ENCODE peak calls at places on chromosomes 2 and 18, in four cellular contexts. C is fibroblast of lung, Q is body of pancreas, F is A549. J is an unnamed sample.

GRCh38 chr18:50749945-50750344 is 69.9 kb downstream of the MRO start:
- DNase-seq in Q (no peak), C (no peak), F (no peak), J (no peak)

GRCh38 chr2:56473524-56473923 is 289.7 kb downstream of the CCDC85A start:
- DNase-seq in C (no peak), F (no peak), Q (no peak), J (no peak)

GRCh38 chr2:121748202-121748601 is 7.2 kb upstream of the TSN start:
- DNase-seq in F (no peak), Q (no peak), C (peak), J (peak)

GRCh38 chr2:172931923-172932520 is 143.6 kb upstream of the MAP3K20 start:
- DNase-seq in Q (peak), C (peak), F (peak), J (peak)

GRCh38 chr2:237574894-237575868 is 8.8 kb downstream of the PRLH start:
- DNase-seq in Q (no peak), F (no peak), C (peak), J (no peak)

GRCh38 chr2:47916437-47916836 is 10.1 kb upstream of the FBXO11 start:
- DNase-seq in F (no peak), Q (no peak), C (no peak), J (no peak)

GRCh38 chr2:1993711-1994682 is 249.7 kb upstream of the PXDN start:
- DNase-seq in F (no peak), Q (no peak), C (peak), J (no peak)

GRCh38 chr2:233435436-233436190 is 81.3 kb downstream of the DGKD start:
- DNase-seq in C (no peak), Q (no peak), F (no peak), J (no peak)

GRCh38 chr2:43225093-43225787 is 1.2 kb downstream of the ZFP36L2 start:
- DNase-seq in C (peak), F (no peak), Q (peak), J (peak)

GRCh38 chr2:219388127-219388844 is 574 bp upstream of the DNPEP start:
- DNase-seq in Q (peak), C (peak), F (peak), J (peak)

GRCh38 chr18:47724186-47724975 is 206.1 kb downstream of the SMAD2 start:
- DNase-seq in F (no peak), C (no peak), Q (no peak), J (no peak)

GRCh38 chr18:47953471-47953931 is 23.0 kb upstream of the SMAD2 start:
- DNase-seq in C (peak), F (no peak), Q (no peak), J (peak)

GRCh38 chr2:31137211-31138036 is 816 bp downstream of the GALNT14 start:
- DNase-seq in Q (peak), C (no peak), F (peak), J (no peak)

GRCh38 chr2:31140151-31140550 is 1.9 kb upstream of the GALNT14 start:
- DNase-seq in F (no peak), Q (no peak), C (no peak), J (no peak)

GRCh38 chr2:31136732-31137131 is 1.5 kb downstream of the GALNT14 start:
- DNase-seq in C (no peak), F (no peak), Q (no peak), J (no peak)

GRCh38 chr2:31136000-31136399 is 2.2 kb downstream of the GALNT14 start:
- DNase-seq in C (no peak), Q (no peak), F (no peak), J (no peak)

DNA sequence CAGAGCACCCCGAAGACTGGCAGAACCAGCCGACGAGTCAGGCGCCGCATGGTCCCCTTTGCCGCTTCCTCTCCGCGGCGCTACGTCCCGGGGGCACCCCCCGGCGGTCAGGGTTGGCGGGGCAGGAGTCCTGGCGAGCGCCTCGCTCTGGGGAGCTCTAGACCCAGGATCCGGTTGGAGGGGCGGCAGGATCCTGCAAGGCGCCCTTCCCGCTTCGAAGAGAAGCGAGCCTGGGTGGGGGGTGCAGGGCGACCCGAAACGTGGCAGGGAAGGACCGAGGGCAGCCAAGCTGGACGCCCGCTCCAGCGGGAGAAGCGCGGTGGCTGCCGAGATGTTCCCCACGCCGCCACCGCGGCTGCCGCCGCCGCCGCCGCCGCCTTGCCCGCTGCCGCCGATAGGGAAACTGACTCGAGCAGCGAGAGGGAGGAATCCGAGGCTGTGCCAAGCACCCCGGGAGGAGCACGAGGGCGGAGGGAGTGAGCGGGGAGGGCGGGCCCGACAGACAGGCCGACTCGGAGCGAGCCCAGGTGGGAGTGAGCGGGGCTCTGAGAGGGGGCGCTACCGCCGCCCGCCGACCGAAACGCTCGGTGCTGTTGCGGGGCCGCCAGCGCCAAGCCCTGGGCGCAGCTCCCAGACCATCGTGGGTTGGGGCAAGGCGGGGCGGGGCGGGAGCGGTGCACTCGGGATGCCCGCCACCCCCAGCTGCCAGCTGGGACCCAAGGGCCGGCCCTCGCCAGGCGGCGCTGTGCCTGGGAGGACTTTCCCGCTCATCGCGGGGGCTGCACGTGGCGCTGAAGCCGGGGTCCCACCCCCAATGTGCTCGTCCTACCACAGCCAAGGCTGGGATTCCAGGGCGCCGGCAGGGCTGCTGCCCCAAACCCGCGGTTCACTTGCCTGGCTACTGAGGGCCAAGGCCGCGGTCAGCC is at the start of gene GALNT14:
- DNase-seq in C (peak), F (peak), Q (peak), J (peak)
- H3K4me3 ChIP-seq in C (peak), F (peak), Q (peak), J (peak)

DNA sequence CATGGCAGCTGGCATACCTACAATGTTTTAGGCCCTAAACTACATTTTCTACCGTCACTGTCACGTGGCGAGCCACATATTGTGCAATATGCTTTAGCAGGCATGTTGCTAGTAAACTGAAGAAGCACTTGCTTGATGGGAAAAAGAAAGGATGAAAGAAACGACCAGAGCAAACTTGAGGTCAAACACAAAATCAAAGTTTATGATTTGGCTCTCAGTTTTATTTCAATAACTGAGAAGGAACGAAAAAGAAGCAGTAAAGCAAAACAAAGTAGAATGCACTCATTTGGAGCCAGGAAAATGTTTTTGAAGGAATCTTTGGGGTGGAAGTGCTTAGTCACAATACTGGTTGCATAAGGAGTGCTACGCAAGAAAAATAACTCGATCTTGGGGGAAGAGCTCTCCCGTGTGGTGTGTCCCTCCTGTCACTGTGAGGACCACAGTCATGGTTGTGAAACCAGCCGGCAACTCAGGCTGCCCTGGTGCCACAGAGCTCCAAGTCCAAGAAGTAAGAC is 349.8 kb downstream of the RBM43 start:
- DNase-seq in Q (no peak), F (peak), C (peak), J (no peak)
- TF ChIP-seq CTCF in Q (no peak), F (peak), C (peak), J (no peak)

GRCh38 chr2:20618468-20618885 is 32.4 kb downstream of the HS1BP3 start:
- DNase-seq in Q (no peak), F (no peak), C (no peak), J (no peak)
- H3K4me3 ChIP-seq in Q (no peak), F (no peak), C (no peak), J (no peak)

DNA sequence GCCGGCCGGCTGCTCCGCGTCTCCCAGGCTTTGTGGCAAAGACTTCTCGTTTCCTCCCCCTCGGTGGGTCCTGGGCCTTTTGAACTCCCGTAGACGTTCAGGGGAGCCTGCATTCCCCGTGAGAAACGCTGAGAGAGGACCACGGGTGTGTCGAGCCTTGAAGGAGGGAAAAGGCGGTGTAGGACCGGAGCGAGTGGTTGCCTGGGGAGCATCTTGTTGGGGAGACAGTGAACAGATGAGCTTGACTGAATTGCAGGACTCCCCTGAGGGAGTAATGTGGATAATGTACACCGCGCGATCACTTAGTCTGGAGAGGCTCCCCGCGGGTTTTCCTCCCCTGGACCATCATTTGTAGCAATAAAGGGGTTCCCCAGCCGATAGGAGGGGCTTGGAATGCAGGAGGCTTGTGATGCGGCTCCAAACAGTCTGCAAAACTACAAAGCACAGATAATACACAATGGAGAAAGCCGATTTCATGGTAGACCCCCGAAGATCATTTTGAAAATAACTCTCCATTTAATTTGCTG is 769 bp downstream of the ALMS1 start:
- DNase-seq in F (no peak), C (no peak), Q (no peak), J (no peak)
- TF ChIP-seq CTCF in F (no peak), C (no peak), Q (no peak), J (no peak)

DNA sequence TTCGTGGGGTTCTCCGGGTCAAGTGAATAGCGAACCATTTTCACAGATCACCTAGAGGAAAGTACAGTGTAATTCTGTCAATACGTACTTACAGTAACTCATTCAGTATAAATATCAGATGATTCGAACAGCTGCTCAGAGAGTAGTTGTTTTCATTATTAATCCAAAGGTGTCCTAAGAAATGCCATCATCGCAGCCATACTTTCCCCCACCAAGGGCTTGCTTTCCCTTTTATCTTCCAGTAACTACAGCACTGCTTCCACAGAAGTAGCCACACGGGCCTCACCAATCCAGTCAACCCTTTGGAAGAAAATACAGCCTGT is 4.5 kb upstream of the C18orf32 start:
- DNase-seq in C (no peak), Q (no peak), F (no peak), J (no peak)
- H3K4me3 ChIP-seq in C (peak), Q (peak), F (peak), J (peak)

DNA sequence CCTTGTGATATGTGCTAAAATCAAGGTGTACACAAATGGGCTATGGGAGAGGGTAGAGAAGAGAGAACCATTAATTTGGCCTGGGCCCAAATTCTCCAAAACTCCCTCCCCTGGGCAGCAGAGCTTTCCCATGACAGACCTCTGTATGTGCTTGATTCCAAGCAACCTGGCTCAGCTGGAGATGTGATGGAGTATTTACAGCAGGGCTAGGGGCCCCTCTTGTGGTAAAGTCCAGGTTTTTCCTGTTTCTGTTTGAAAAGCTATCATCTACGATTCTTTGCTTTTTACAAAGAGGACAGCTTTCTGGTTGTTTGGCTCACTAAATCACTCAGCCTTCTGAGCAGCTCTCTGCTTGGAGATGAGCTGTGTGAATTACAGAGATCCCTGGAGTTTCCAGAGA is 40.3 kb downstream of the KCNS3 start:
- DNase-seq in F (no peak), Q (no peak), C (no peak), J (no peak)
- TF ChIP-seq CTCF in F (no peak), Q (no peak), C (no peak), J (no peak)

DNA sequence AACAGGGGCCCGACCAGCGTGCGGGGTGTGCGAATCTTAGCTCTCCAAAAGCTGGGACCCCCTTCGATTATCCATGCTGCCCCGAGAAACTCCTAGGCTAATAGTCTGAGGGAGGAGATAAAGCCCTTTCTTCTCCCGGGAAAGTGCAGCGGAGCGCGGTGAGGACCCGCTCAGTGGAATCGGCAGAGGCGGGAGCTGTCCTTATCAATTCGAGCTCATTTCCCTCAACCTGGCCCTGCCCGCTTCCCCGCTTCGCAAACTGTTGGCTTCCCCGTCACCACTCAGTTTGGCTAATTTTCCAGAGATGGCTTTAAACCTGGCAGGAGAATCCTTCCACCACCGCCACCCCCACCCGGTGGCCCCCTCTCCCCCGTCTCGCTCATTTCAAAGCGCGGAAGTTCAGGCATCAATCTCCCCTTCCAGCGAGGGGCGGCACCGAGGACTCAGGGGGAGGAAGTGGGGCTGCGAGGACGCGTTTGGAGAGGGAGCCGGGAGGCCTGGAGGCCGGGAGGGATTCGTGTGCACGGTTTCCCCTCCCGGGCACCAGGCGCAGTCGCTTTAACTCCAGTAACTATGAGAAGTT is 1.6 kb downstream of the KLHL14 start:
- DNase-seq in F (no peak), Q (peak), C (peak), J (no peak)
- H3K4me3 ChIP-seq in F (peak), Q (no peak), C (no peak), J (no peak)

DNA sequence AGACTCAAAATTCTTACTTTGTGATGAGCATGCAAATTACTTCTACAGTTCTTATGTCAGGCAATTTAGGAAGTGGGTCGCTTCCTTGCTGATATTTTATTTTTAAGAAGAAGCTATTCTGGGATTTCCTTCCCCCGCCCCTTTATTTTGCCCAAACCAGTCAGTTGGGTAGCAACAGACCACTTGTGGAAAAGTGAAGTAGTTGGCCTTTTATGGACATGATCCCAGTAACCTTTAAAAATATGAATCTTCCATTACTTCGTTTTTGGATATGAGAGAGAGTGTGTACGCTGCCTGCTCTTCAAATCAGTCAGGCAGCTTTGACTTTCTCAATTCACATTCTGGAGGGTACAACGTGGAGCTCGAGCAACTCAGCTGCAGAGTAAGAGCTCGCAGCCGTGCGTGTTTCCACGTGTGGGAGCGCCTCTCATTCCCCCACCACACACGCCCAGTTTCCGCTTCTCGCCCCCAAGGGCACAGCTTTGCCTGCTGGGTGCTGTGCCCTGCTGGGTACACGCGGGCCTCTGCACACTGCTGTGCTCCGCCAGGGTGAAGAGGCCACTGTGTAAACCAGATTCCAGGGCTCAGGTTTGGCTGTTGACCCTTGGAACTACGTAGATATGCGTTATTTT is 92.6 kb downstream of the ITGB1BP1 start:
- DNase-seq in F (no peak), Q (no peak), C (no peak), J (no peak)
- TF ChIP-seq CTCF in F (no peak), Q (no peak), C (no peak), J (no peak)

GRCh38 chr2:84807063-84807485 is 73.8 kb downstream of the TRABD2A start:
- DNase-seq in Q (peak), C (peak), F (peak), J (no peak)
- H3K4me3 ChIP-seq in Q (no peak), C (no peak), F (no peak), J (no peak)

GRCh38 chr2:75241696-75242095 is 42.4 kb upstream of the TACR1 start:
- DNase-seq in F (no peak), C (peak), Q (no peak), J (peak)
- TF ChIP-seq CTCF in F (no peak), C (peak), Q (no peak), J (peak)

J was measured in GM12865.